ENCODE peak calls at places on chromosome 2, in five cellular contexts. One of them, this sample, is unnamed.

GRCh38 chr2:232781765-232782164 is 5.4 kb upstream of the KCNJ13 start:
- DNase-seq in GM23338: no peak
- DNase-seq in stomach: no peak
- DNase-seq in HL-60: no peak
- DNase-seq in sigmoid colon: no peak
- DNase-seq in this sample: no peak

GRCh38 chr2:96939415-96939814 is 47.0 kb downstream of the FAM178B start:
- DNase-seq in GM23338: no peak
- DNase-seq in stomach: no peak
- DNase-seq in HL-60: no peak
- DNase-seq in sigmoid colon: no peak
- DNase-seq in this sample: no peak

GRCh38 chr2:183000846-183001245 is 37.4 kb downstream of the NCKAP1 start:
- DNase-seq in GM23338: no peak
- DNase-seq in stomach: no peak
- DNase-seq in HL-60: no peak
- DNase-seq in sigmoid colon: no peak
- DNase-seq in this sample: no peak

GRCh38 chr2:1995987-1996386 is 251.7 kb upstream of the PXDN start:
- DNase-seq in GM23338: no peak
- DNase-seq in stomach: no peak
- DNase-seq in HL-60: peak
- DNase-seq in sigmoid colon: no peak
- DNase-seq in this sample: no peak

GRCh38 chr2:38039111-38039510 is 36.8 kb downstream of the CYP1B1 start:
- DNase-seq in GM23338: no peak
- DNase-seq in stomach: no peak
- DNase-seq in HL-60: no peak
- DNase-seq in sigmoid colon: no peak
- DNase-seq in this sample: no peak

GRCh38 chr2:201608021-201608420 is 35.3 kb downstream of the TMEM237 start:
- DNase-seq in GM23338: no peak
- DNase-seq in stomach: no peak
- DNase-seq in HL-60: no peak
- DNase-seq in sigmoid colon: no peak
- DNase-seq in this sample: no peak

GRCh38 chr2:74179063-74179865 is 585 bp upstream of the MOB1A start:
- DNase-seq in GM23338: no peak
- DNase-seq in stomach: no peak
- DNase-seq in HL-60: peak
- DNase-seq in sigmoid colon: no peak
- DNase-seq in this sample: peak

GRCh38 chr2:7324706-7325105 is 407.5 kb downstream of the RNF144A start:
- DNase-seq in GM23338: peak
- DNase-seq in stomach: no peak
- DNase-seq in HL-60: no peak
- DNase-seq in sigmoid colon: no peak
- DNase-seq in this sample: no peak

GRCh38 chr2:61178603-61179545 is 16.9 kb downstream of the C2orf74 start:
- DNase-seq in GM23338: no peak
- DNase-seq in stomach: no peak
- DNase-seq in HL-60: no peak
- DNase-seq in sigmoid colon: no peak
- DNase-seq in this sample: peak

GRCh38 chr2:234111523-234111922 is 61.0 kb downstream of the SPP2 start:
- DNase-seq in GM23338: no peak
- DNase-seq in stomach: no peak
- DNase-seq in HL-60: no peak
- DNase-seq in sigmoid colon: no peak
- DNase-seq in this sample: no peak

GRCh38 chr2:138030459-138030858 is 66.2 kb downstream of the HNMT start:
- DNase-seq in GM23338: no peak
- DNase-seq in stomach: no peak
- DNase-seq in HL-60: no peak
- DNase-seq in sigmoid colon: no peak
- DNase-seq in this sample: no peak

GRCh38 chr2:213202006-213202405 is 50.6 kb upstream of the IKZF2 start:
- DNase-seq in GM23338: no peak
- DNase-seq in stomach: no peak
- DNase-seq in HL-60: no peak
- DNase-seq in sigmoid colon: no peak
- DNase-seq in this sample: no peak

GRCh38 chr2:71822463-71822862 is 325.2 kb downstream of the CYP26B1 start:
- DNase-seq in GM23338: no peak
- DNase-seq in stomach: no peak
- DNase-seq in HL-60: no peak
- DNase-seq in sigmoid colon: no peak
- DNase-seq in this sample: no peak
- H3K4me3 ChIP-seq in GM23338: no peak
- H3K4me3 ChIP-seq in stomach: no peak
- H3K4me3 ChIP-seq in HL-60: no peak
- H3K4me3 ChIP-seq in sigmoid colon: no peak
- H3K4me3 ChIP-seq in this sample: no peak

GRCh38 chr2:110788936-110789335 is 56.6 kb downstream of the ACOXL start:
- DNase-seq in GM23338: no peak
- DNase-seq in stomach: no peak
- DNase-seq in HL-60: no peak
- DNase-seq in sigmoid colon: no peak
- DNase-seq in this sample: no peak
- TF ChIP-seq POLR2AphosphoS5 in GM23338: no peak
- TF ChIP-seq POLR2AphosphoS5 in stomach: no peak
- TF ChIP-seq POLR2AphosphoS5 in HL-60: no peak
- TF ChIP-seq POLR2AphosphoS5 in sigmoid colon: no peak
- TF ChIP-seq POLR2AphosphoS5 in this sample: no peak

DNA sequence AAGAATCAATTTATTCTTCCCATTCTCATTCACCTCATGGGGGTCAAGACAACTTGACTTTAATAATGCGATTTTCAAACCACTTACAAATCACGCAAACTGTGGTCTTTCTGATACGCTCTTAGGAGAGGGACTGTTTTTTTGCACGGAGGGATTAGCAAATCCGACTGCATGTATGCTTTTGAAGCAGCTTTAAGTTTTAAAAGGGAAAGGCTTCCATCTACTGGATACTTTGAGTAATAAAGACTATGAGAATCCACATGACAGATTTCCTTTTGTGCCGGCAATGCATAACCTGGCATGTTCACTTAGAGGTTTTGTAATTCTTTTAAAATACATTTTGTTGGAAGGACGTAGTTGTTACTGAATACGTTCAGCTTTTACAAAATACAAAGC is 322.9 kb upstream of the KCNJ3 start:
- DNase-seq in GM23338: peak
- DNase-seq in stomach: no peak
- DNase-seq in HL-60: no peak
- DNase-seq in sigmoid colon: no peak
- DNase-seq in this sample: no peak
- TF ChIP-seq CTCF in GM23338: peak
- TF ChIP-seq CTCF in stomach: no peak
- TF ChIP-seq CTCF in HL-60: no peak
- TF ChIP-seq CTCF in sigmoid colon: peak
- TF ChIP-seq CTCF in this sample: no peak

GRCh38 chr2:20524412-20525040 is 77.7 kb downstream of the RHOB start:
- DNase-seq in GM23338: no peak
- DNase-seq in stomach: no peak
- DNase-seq in HL-60: no peak
- DNase-seq in sigmoid colon: peak
- DNase-seq in this sample: no peak
- H3K4me3 ChIP-seq in GM23338: no peak
- H3K4me3 ChIP-seq in stomach: no peak
- H3K4me3 ChIP-seq in HL-60: no peak
- H3K4me3 ChIP-seq in sigmoid colon: no peak
- H3K4me3 ChIP-seq in this sample: no peak

DNA sequence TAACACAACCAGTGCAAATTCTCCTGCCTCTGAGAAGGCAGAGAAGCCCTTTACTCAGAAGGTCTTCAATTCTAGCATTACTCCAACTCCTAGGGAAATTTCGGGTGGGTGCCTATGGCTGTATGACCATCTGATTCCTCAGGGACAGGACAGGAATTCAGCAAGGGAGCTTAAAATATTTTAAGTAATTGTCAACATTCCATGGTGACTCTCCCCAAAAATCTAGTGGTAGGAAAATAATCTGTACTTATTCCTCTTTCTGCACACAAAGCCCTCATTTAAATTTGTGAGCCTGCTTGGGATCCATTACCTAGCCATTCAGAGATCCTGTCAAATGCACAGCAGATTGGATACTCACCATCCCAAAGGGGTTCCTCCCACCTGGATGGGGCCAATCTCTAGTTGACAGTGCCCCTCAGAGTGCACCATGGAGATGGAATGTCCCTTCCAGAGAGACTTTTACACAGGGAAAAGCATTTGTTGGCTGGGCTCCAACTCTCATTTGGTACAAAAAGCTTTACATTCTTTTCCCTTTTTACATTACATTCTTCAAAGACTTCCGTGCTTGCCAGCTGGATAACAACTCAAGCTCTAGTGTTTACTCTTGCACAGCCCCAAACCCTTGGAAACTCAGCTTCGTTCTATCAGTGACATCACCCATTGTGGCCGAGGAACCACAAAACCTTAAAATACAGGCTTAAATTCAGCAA is 3.1 kb upstream of the TMEM150A start:
- DNase-seq in GM23338: no peak
- DNase-seq in stomach: no peak
- DNase-seq in HL-60: no peak
- DNase-seq in sigmoid colon: peak
- DNase-seq in this sample: no peak
- TF ChIP-seq POLR2AphosphoS5 in GM23338: no peak
- TF ChIP-seq POLR2AphosphoS5 in stomach: no peak
- TF ChIP-seq POLR2AphosphoS5 in HL-60: no peak
- TF ChIP-seq POLR2AphosphoS5 in sigmoid colon: no peak
- TF ChIP-seq POLR2AphosphoS5 in this sample: no peak

GRCh38 chr2:176565641-176566323 is 296.5 kb downstream of the MTX2 start:
- DNase-seq in GM23338: peak
- DNase-seq in stomach: no peak
- DNase-seq in HL-60: no peak
- DNase-seq in sigmoid colon: peak
- DNase-seq in this sample: peak

GRCh38 chr2:176562359-176563043 is 293.3 kb downstream of the MTX2 start:
- DNase-seq in GM23338: no peak
- DNase-seq in stomach: no peak
- DNase-seq in HL-60: no peak
- DNase-seq in sigmoid colon: no peak
- DNase-seq in this sample: no peak

GRCh38 chr2:176566936-176567335 is 297.7 kb downstream of the MTX2 start:
- DNase-seq in GM23338: no peak
- DNase-seq in stomach: no peak
- DNase-seq in HL-60: no peak
- DNase-seq in sigmoid colon: no peak
- DNase-seq in this sample: no peak

GRCh38 chr2:176569574-176569973 is 300.3 kb downstream of the MTX2 start:
- DNase-seq in GM23338: no peak
- DNase-seq in stomach: no peak
- DNase-seq in HL-60: no peak
- DNase-seq in sigmoid colon: no peak
- DNase-seq in this sample: no peak

GRCh38 chr2:176567361-176567760 is 298.1 kb downstream of the MTX2 start:
- DNase-seq in GM23338: no peak
- DNase-seq in stomach: no peak
- DNase-seq in HL-60: no peak
- DNase-seq in sigmoid colon: no peak
- DNase-seq in this sample: no peak
- TF ChIP-seq CTCF in GM23338: no peak
- TF ChIP-seq CTCF in stomach: no peak
- TF ChIP-seq CTCF in HL-60: no peak
- TF ChIP-seq CTCF in sigmoid colon: no peak
- TF ChIP-seq CTCF in this sample: no peak

GRCh38 chr2:122078451-122078850 is 323.0 kb downstream of the TSN start:
- DNase-seq in GM23338: no peak
- DNase-seq in stomach: no peak
- DNase-seq in HL-60: no peak
- DNase-seq in sigmoid colon: no peak
- DNase-seq in this sample: no peak

GRCh38 chr2:122077771-122078170 is 322.3 kb downstream of the TSN start:
- DNase-seq in GM23338: no peak
- DNase-seq in stomach: no peak
- DNase-seq in HL-60: no peak
- DNase-seq in sigmoid colon: no peak
- DNase-seq in this sample: no peak

GRCh38 chr2:122083256-122084048 is 328.0 kb downstream of the TSN start:
- DNase-seq in GM23338: no peak
- DNase-seq in stomach: no peak
- DNase-seq in HL-60: no peak
- DNase-seq in sigmoid colon: no peak
- DNase-seq in this sample: no peak

GRCh38 chr2:122079844-122080243 is 324.4 kb downstream of the TSN start:
- DNase-seq in GM23338: no peak
- DNase-seq in stomach: no peak
- DNase-seq in HL-60: no peak
- DNase-seq in sigmoid colon: no peak
- DNase-seq in this sample: no peak

DNA sequence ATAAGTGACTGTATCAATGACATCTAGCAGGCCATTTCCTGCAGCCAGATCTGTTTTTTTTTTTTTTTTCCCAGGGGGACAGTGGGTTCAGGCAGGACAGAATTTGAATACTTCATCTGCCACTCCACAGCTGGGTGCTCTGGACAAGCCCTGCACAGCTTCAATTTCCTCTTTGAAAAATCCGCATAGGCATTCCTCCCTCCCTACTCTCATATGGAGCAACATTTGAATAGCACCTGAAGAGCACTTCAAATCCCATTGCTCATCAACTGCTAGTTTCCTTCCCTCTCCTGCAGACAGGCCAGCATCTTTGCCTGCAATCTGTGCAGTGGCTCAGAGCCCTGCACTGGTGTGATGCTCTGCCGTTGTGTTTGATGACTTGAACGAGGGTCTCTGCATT is 326.3 kb downstream of the TSN start:
- DNase-seq in GM23338: peak
- DNase-seq in stomach: no peak
- DNase-seq in HL-60: no peak
- DNase-seq in sigmoid colon: no peak
- DNase-seq in this sample: no peak
- H3K4me3 ChIP-seq in GM23338: no peak
- H3K4me3 ChIP-seq in stomach: no peak
- H3K4me3 ChIP-seq in HL-60: no peak
- H3K4me3 ChIP-seq in sigmoid colon: no peak
- H3K4me3 ChIP-seq in this sample: no peak

GRCh38 chr2:216710531-216711282 is 15.4 kb upstream of the IGFBP5 start:
- DNase-seq in GM23338: no peak
- DNase-seq in stomach: no peak
- DNase-seq in HL-60: no peak
- DNase-seq in sigmoid colon: peak
- DNase-seq in this sample: peak
- TF ChIP-seq POLR2AphosphoS5 in GM23338: no peak
- TF ChIP-seq POLR2AphosphoS5 in stomach: no peak
- TF ChIP-seq POLR2AphosphoS5 in HL-60: no peak
- TF ChIP-seq POLR2AphosphoS5 in sigmoid colon: peak
- TF ChIP-seq POLR2AphosphoS5 in this sample: no peak

DNA sequence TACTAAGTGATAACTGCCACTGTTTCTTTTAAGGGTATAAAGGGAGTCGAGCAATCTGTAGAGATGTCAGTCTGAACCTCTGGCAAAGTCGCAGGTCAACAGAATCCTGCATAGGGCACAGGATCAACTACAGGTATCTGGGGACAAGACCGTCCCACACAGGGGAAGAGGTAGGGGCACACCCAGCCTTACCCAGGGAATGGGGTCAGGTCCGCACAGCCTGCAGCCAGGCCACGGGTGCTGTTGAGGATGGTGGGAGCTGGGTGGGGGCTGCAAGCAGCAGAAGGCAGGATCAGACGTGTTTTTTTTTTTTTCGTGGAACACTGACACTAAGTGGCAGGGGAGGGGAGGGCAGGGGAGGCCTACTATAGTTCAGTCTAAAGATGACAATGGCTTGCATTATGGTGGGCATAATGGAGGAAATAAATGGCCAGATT is 41.9 kb downstream of the HDLBP start:
- DNase-seq in GM23338: peak
- DNase-seq in stomach: peak
- DNase-seq in HL-60: no peak
- DNase-seq in sigmoid colon: no peak
- DNase-seq in this sample: no peak
- TF ChIP-seq CTCF in GM23338: no peak
- TF ChIP-seq CTCF in stomach: no peak
- TF ChIP-seq CTCF in HL-60: no peak
- TF ChIP-seq CTCF in sigmoid colon: no peak
- TF ChIP-seq CTCF in this sample: no peak